ENCODE peak calls at places on chromosomes 6 and 20, in four cellular contexts. D is heart left ventricle, F is HCT116, Z is fibroblast of lung. B is an unnamed sample.

GRCh38 chr6:145756170-145756662 is 20.9 kb upstream of the EPM2A start:
- DNase-seq in D (peak; percentile 34), F (no peak), Z (peak; percentile 98), B (peak; percentile 34)

GRCh38 chr20:768426-768978 is at the start of gene SLC52A3:
- DNase-seq in D (peak; percentile 68), F (peak; percentile 86), Z (no peak), B (peak; percentile 77)

GRCh38 chr20:11993886-11994466 is 76.3 kb downstream of the BTBD3 start:
- DNase-seq in D (no peak), F (no peak), Z (no peak), B (no peak)

GRCh38 chr6:95203153-95203754 is 374.1 kb upstream of the MANEA start:
- DNase-seq in D (no peak), F (peak; percentile 23), Z (peak; percentile 65), B (peak; percentile 14)

GRCh38 chr6:2857580-2858337 is 16.1 kb upstream of the SERPINB1 start:
- DNase-seq in D (peak; percentile 60), F (peak; percentile 94), Z (peak; percentile 70), B (no peak)

GRCh38 chr20:4134861-4135379 is 119.6 kb upstream of the RNF24 start:
- DNase-seq in D (no peak), F (no peak), Z (no peak), B (no peak)

GRCh38 chr20:35721219-35721618 is 20.8 kb downstream of the RBM39 start:
- DNase-seq in D (no peak), F (no peak), Z (no peak), B (no peak)

GRCh38 chr6:155171747-155172191 is 92.0 kb upstream of the CLDN20 start:
- DNase-seq in D (no peak), F (no peak), Z (peak; percentile 56), B (no peak)

GRCh38 chr20:24465730-24466129 is 3.7 kb upstream of the SYNDIG1 start:
- DNase-seq in D (peak; percentile 74), F (no peak), Z (peak; percentile 17), B (no peak)

GRCh38 chr6:138716971-138717370 is 56.6 kb upstream of the CCDC28A start:
- DNase-seq in D (no peak), F (no peak), Z (no peak), B (no peak)

GRCh38 chr6:133309579-133309978 is 68.4 kb downstream of the EYA4 start:
- DNase-seq in D (no peak), F (no peak), Z (peak; percentile 57), B (no peak)

GRCh38 chr6:133315811-133316210 is 74.7 kb downstream of the EYA4 start:
- DNase-seq in D (no peak), F (no peak), Z (no peak), B (no peak)

GRCh38 chr6:133314951-133315350 is 73.8 kb downstream of the EYA4 start:
- DNase-seq in D (no peak), F (no peak), Z (no peak), B (no peak)

GRCh38 chr6:133313068-133313467 is 71.9 kb downstream of the EYA4 start:
- DNase-seq in D (no peak), F (no peak), Z (no peak), B (no peak)

DNA sequence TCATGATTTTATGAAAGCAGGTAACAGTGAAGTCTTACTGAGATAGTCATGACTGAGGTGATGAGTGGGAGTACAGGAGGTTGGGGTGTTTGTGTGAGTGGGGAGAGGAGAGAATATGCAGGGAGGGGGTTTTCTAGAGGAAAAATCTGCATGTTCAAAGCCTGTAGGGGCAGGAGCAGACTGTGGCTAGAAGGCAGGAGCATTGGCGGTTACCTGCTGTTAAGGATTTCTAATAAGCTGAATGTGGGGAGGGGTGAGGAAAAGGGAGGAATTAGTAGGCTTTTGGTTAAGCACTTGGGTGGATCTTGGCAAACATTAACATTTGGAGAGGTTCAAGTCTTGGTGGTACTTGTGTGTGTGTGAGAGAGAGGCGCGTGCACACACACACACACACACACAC is 70.8 kb downstream of the EYA4 start:
- DNase-seq in D (no peak), F (no peak), Z (no peak), B (no peak)
- H3K4me1 ChIP-seq in D (no peaks in the 10 kb centered on the region), F (no peaks in the 10 kb centered on the region), Z (no peaks in the 10 kb centered on the region), B (no peaks in the 10 kb centered on the region)

GRCh38 chr20:7665311-7665863 is 274.9 kb downstream of the HAO1 start:
- DNase-seq in D (no peak), F (no peak), Z (no peak), B (no peak)
- H3K9me3 ChIP-seq in D (no peaks in the 10 kb centered on the region), F (peaks cover under 1% of the 10 kb centered on the region), Z (no peaks in the 10 kb centered on the region), B (no peaks in the 10 kb centered on the region)

GRCh38 chr6:137117605-137118004 is 55.8 kb downstream of the IL22RA2 start:
- DNase-seq in D (no peak), F (no peak), Z (no peak), B (no peak)
- H3K27ac ChIP-seq in D (no peak overlapping the region), F (no peak overlapping the region), Z (no peak overlapping the region), B (no peak overlapping the region)

GRCh38 chr6:44221961-44222335 is 1.4 kb upstream of the SLC29A1 start:
- DNase-seq in D (no peak), F (no peak), Z (no peak), B (no peak)
- H3K4me1 ChIP-seq in D (peaks cover 95% of the 10 kb centered on the region), F (peaks cover 73% of the 10 kb centered on the region), Z (peaks cover 26% of the 10 kb centered on the region), B (peaks cover 90% of the 10 kb centered on the region)

GRCh38 chr6:12698298-12698697 is 18.3 kb upstream of the PHACTR1 start:
- DNase-seq in D (no peak), F (no peak), Z (no peak), B (no peak)
- H3K9me3 ChIP-seq in D (no peaks in the 10 kb centered on the region), F (no peaks in the 10 kb centered on the region), Z (no peaks in the 10 kb centered on the region), B (no peaks in the 10 kb centered on the region)

GRCh38 chr6:17101422-17102257 is at the start of gene STMND1:
- DNase-seq in D (peak; percentile 46), F (no peak), Z (peak; percentile 18), B (peak; percentile 90)
- H3K27ac ChIP-seq in D (no peak within 1 kb of the TSS), F (no peak within 1 kb of the TSS), Z (no peak within 1 kb of the TSS), B (peak within 1 kb of the TSS; percentile 20)

GRCh38 chr6:43699564-43700186 is 12.1 kb upstream of the MRPS18A start:
- DNase-seq in D (no peak), F (no peak), Z (peak; percentile 54), B (no peak)
- H3K4me1 ChIP-seq in D (peaks cover 41% of the 10 kb centered on the region), F (peaks cover 53% of the 10 kb centered on the region), Z (peaks cover 24% of the 10 kb centered on the region), B (peaks cover 53% of the 10 kb centered on the region)

DNA sequence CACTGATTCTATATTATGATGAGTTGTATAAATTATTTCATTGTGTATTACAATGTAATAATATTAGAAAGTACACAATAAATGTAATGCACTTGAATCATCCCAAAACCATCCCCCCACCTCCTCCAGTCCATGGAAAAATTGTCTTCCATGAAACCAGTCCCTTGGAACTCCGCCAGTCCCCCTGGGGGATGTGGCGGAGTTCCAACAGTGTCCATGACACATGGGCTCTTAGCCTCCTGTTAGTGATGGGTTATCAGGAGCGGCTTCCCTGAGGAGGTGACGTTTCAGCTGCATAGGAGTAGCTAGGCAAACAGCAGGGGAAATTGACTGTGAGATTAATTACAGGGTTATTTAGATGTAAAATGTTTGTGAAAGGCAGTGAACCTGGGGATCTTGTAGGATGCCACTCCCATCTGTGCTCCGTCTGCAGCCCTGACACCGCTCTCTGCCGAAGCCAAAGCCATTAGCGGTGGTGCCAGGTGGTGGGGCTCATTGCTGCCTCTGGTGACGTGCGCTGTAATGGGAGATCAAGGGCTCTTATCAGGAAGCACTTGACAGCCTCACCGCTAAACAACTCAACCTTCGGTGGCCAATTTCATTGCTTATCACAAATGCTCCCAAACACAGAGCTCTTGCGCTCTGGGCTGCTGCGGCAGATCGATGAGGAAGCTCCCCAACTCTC is 81.6 kb upstream of the MC3R start:
- DNase-seq in D (no peak), F (no peak), Z (no peak), B (no peak)
- H3K9me3 ChIP-seq in D (no peaks in the 10 kb centered on the region), F (peaks cover 9% of the 10 kb centered on the region), Z (no peaks in the 10 kb centered on the region), B (no peaks in the 10 kb centered on the region)

GRCh38 chr6:128239898-128240509 is 280.4 kb downstream of the PTPRK start:
- DNase-seq in D (no peak), F (no peak), Z (no peak), B (no peak)
- H3K27ac ChIP-seq in D (peak overlapping the region; percentile 37), F (no peak overlapping the region), Z (no peak overlapping the region), B (no peak overlapping the region)

DNA sequence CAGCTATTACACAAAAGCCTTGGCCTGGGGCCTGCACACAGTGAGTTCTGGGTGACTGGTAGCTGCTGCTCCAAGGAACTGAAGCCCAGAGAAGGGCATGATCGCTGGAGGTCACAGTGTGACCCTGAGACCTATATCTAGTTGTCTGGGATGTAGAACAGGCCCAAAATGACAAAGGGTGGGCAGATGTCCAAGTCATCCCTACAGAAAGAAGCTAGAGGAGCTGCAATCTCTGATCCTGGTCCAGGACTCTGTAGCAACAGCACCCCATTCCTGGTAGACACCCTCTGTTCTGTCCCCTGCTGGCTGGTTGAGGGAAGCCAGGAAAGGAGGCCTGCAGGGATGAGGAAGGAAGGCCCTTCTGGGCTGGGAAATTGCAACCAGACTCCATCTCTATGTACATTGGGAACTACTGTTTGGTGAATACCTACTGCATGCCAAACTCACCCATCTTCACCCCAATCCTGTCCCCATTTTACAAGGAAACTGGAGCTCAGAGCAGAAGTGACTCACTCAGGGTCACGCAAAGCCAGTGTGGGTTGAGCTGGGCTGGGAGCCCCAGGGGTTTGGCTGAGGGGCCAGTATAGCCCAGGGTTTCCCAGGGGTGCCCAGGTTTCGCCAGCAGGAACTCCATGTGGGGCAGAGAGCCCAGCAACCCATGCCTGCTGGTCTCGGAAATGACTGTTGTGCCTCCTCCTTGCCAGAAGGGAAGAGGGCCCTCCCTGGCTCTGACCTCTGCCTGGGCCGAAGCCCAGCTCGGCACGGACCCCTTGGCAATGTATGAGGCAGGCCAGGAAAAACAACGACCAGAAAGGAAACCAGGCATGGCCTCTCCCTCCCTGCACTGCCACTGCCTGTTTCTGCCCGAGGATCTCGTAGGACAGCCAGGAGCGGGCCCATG is 44.9 kb upstream of the TLDC2 start:
- DNase-seq in D (peak; percentile 77), F (no peak), Z (peak; percentile 79), B (no peak)
- H3K4me1 ChIP-seq in D (peaks cover 84% of the 10 kb centered on the region), F (peaks cover 48% of the 10 kb centered on the region), Z (peaks cover 48% of the 10 kb centered on the region), B (peaks cover 7% of the 10 kb centered on the region)